ENCODE peak calls at places on chromosomes 4 and X, in eight cellular contexts. One of them, this sample, is unnamed. For H3K9me2, the result is how much of the 10 kb centered on the place peaks cover.

GRCh38 chr4:15396157-15396800 is 31.6 kb upstream of the C1QTNF7 start:
- DNase-seq in hepatocyte: peak
- DNase-seq in GM23338: peak
- DNase-seq in OCI-LY7: peak
- DNase-seq in HCT116: peak
- DNase-seq in GM23248: peak
- DNase-seq in MM.1S: peak
- DNase-seq in SK-N-SH: peak
- DNase-seq in this sample: peak

GRCh38 chr4:76752911-76753494 is 144.9 kb downstream of the SOWAHB start:
- DNase-seq in hepatocyte: peak
- DNase-seq in GM23338: no peak
- DNase-seq in OCI-LY7: no peak
- DNase-seq in HCT116: peak
- DNase-seq in GM23248: peak
- DNase-seq in MM.1S: no peak
- DNase-seq in SK-N-SH: peak
- DNase-seq in this sample: peak

GRCh38 chr4:95204267-95204835 is 344.4 kb downstream of the UNC5C start:
- DNase-seq in hepatocyte: no peak
- DNase-seq in GM23338: peak
- DNase-seq in OCI-LY7: no peak
- DNase-seq in HCT116: no peak
- DNase-seq in GM23248: peak
- DNase-seq in MM.1S: no peak
- DNase-seq in SK-N-SH: no peak
- DNase-seq in this sample: no peak

GRCh38 chr4:122793811-122794210 is 32.8 kb upstream of the FGF2 start:
- DNase-seq in hepatocyte: no peak
- DNase-seq in GM23338: no peak
- DNase-seq in OCI-LY7: no peak
- DNase-seq in HCT116: no peak
- DNase-seq in GM23248: peak
- DNase-seq in MM.1S: no peak
- DNase-seq in SK-N-SH: no peak
- DNase-seq in this sample: no peak

GRCh38 chr4:56681158-56681848 is at the start of gene HOPX:
- DNase-seq in hepatocyte: peak
- DNase-seq in GM23338: no peak
- DNase-seq in OCI-LY7: no peak
- DNase-seq in HCT116: no peak
- DNase-seq in GM23248: no peak
- DNase-seq in MM.1S: peak
- DNase-seq in SK-N-SH: no peak
- DNase-seq in this sample: peak

GRCh38 chrX:134743121-134743520 is 84.8 kb upstream of the PLAC1 start:
- DNase-seq in hepatocyte: no peak
- DNase-seq in GM23338: no peak
- DNase-seq in OCI-LY7: no peak
- DNase-seq in HCT116: no peak
- DNase-seq in GM23248: peak
- DNase-seq in MM.1S: no peak
- DNase-seq in SK-N-SH: no peak
- DNase-seq in this sample: no peak

GRCh38 chr4:176195184-176195978 is at the start of gene SPATA4:
- DNase-seq in hepatocyte: peak
- DNase-seq in GM23338: peak
- DNase-seq in OCI-LY7: peak
- DNase-seq in HCT116: peak
- DNase-seq in GM23248: peak
- DNase-seq in MM.1S: peak
- DNase-seq in SK-N-SH: peak
- DNase-seq in this sample: peak

GRCh38 chr4:155952546-155952945 is 1.1 kb downstream of the CTSO start:
- DNase-seq in hepatocyte: no peak
- DNase-seq in GM23338: no peak
- DNase-seq in OCI-LY7: no peak
- DNase-seq in HCT116: no peak
- DNase-seq in GM23248: peak
- DNase-seq in MM.1S: no peak
- DNase-seq in SK-N-SH: no peak
- DNase-seq in this sample: peak

GRCh38 chr4:76457885-76458284 is 22.9 kb downstream of the SHROOM3 start:
- DNase-seq in hepatocyte: peak
- DNase-seq in GM23338: no peak
- DNase-seq in OCI-LY7: no peak
- DNase-seq in HCT116: peak
- DNase-seq in GM23248: no peak
- DNase-seq in MM.1S: no peak
- DNase-seq in SK-N-SH: no peak
- DNase-seq in this sample: no peak

GRCh38 chrX:48896611-48897011 is 957 bp downstream of the TIMM17B start:
- DNase-seq in hepatocyte: no peak
- DNase-seq in GM23338: peak
- DNase-seq in OCI-LY7: peak
- DNase-seq in HCT116: no peak
- DNase-seq in GM23248: peak
- DNase-seq in MM.1S: no peak
- DNase-seq in SK-N-SH: no peak
- DNase-seq in this sample: no peak

GRCh38 chr4:43765514-43765913 is 683.1 kb downstream of the KCTD8 start:
- DNase-seq in hepatocyte: no peak
- DNase-seq in GM23338: no peak
- DNase-seq in OCI-LY7: no peak
- DNase-seq in HCT116: no peak
- DNase-seq in GM23248: no peak
- DNase-seq in MM.1S: no peak
- DNase-seq in SK-N-SH: no peak
- DNase-seq in this sample: no peak

GRCh38 chr4:41887821-41888699 is 47.2 kb upstream of the TMEM33 start:
- DNase-seq in hepatocyte: peak
- DNase-seq in GM23338: peak
- DNase-seq in OCI-LY7: peak
- DNase-seq in HCT116: peak
- DNase-seq in GM23248: peak
- DNase-seq in MM.1S: peak
- DNase-seq in SK-N-SH: no peak
- DNase-seq in this sample: peak

GRCh38 chr4:104235966-104236365 is 258.7 kb downstream of the CXXC4 start:
- DNase-seq in hepatocyte: no peak
- DNase-seq in GM23338: no peak
- DNase-seq in OCI-LY7: no peak
- DNase-seq in HCT116: no peak
- DNase-seq in GM23248: no peak
- DNase-seq in MM.1S: no peak
- DNase-seq in SK-N-SH: no peak
- DNase-seq in this sample: no peak

GRCh38 chr4:14446904-14447303 is 555.4 kb upstream of the CPEB2 start:
- DNase-seq in hepatocyte: no peak
- DNase-seq in GM23338: no peak
- DNase-seq in OCI-LY7: no peak
- DNase-seq in HCT116: no peak
- DNase-seq in GM23248: no peak
- DNase-seq in MM.1S: no peak
- DNase-seq in SK-N-SH: no peak
- DNase-seq in this sample: no peak

GRCh38 chr4:169152899-169153298 is 117.9 kb downstream of the SH3RF1 start:
- DNase-seq in hepatocyte: no peak
- DNase-seq in GM23338: peak
- DNase-seq in OCI-LY7: no peak
- DNase-seq in HCT116: no peak
- DNase-seq in GM23248: no peak
- DNase-seq in MM.1S: no peak
- DNase-seq in SK-N-SH: no peak
- DNase-seq in this sample: no peak

GRCh38 chrX:1034717-1035116 is 177.7 kb downstream of the CRLF2 start:
- DNase-seq in hepatocyte: no peak
- DNase-seq in GM23338: no peak
- DNase-seq in OCI-LY7: no peak
- DNase-seq in HCT116: no peak
- DNase-seq in GM23248: no peak
- DNase-seq in MM.1S: no peak
- DNase-seq in SK-N-SH: no peak
- DNase-seq in this sample: no peak

GRCh38 chr4:1075266-1075665 is 38.1 kb downstream of the RNF212 start:
- DNase-seq in hepatocyte: peak
- DNase-seq in GM23338: no peak
- DNase-seq in OCI-LY7: no peak
- DNase-seq in HCT116: no peak
- DNase-seq in GM23248: no peak
- DNase-seq in MM.1S: no peak
- DNase-seq in SK-N-SH: no peak
- DNase-seq in this sample: no peak

GRCh38 chr4:141158219-141158618 is 24.9 kb upstream of the RNF150 start:
- DNase-seq in hepatocyte: peak
- DNase-seq in GM23338: peak
- DNase-seq in OCI-LY7: peak
- DNase-seq in HCT116: peak
- DNase-seq in GM23248: peak
- DNase-seq in MM.1S: peak
- DNase-seq in SK-N-SH: peak
- DNase-seq in this sample: peak

GRCh38 chr4:4880492-4880891 is 21.0 kb downstream of the MSX1 start:
- DNase-seq in hepatocyte: no peak
- DNase-seq in GM23338: no peak
- DNase-seq in OCI-LY7: peak
- DNase-seq in HCT116: no peak
- DNase-seq in GM23248: no peak
- DNase-seq in MM.1S: no peak
- DNase-seq in SK-N-SH: no peak
- DNase-seq in this sample: peak

GRCh38 chr4:182307746-182308145 is 64.5 kb downstream of the TENM3 start:
- DNase-seq in hepatocyte: peak
- DNase-seq in GM23338: no peak
- DNase-seq in OCI-LY7: no peak
- DNase-seq in HCT116: peak
- DNase-seq in GM23248: peak
- DNase-seq in MM.1S: no peak
- DNase-seq in SK-N-SH: no peak
- DNase-seq in this sample: peak

GRCh38 chrX:133465254-133465653 is 50.0 kb upstream of the GPC4 start:
- DNase-seq in hepatocyte: no peak
- DNase-seq in GM23338: no peak
- DNase-seq in OCI-LY7: no peak
- DNase-seq in HCT116: no peak
- DNase-seq in GM23248: no peak
- DNase-seq in MM.1S: no peak
- DNase-seq in SK-N-SH: no peak
- DNase-seq in this sample: no peak
- H3K4me3 ChIP-seq in hepatocyte: no peak
- H3K4me3 ChIP-seq in GM23338: no peak
- H3K4me3 ChIP-seq in OCI-LY7: no peak
- H3K4me3 ChIP-seq in HCT116: no peak
- H3K4me3 ChIP-seq in GM23248: no peak
- H3K4me3 ChIP-seq in MM.1S: no peak
- H3K4me3 ChIP-seq in SK-N-SH: no peak
- H3K4me3 ChIP-seq in this sample: no peak

GRCh38 chr4:173821851-173822250 is 291.8 kb upstream of the HAND2 start:
- DNase-seq in hepatocyte: no peak
- DNase-seq in GM23338: no peak
- DNase-seq in OCI-LY7: no peak
- DNase-seq in HCT116: no peak
- DNase-seq in GM23248: peak
- DNase-seq in MM.1S: no peak
- DNase-seq in SK-N-SH: no peak
- DNase-seq in this sample: no peak
- TF ChIP-seq EZH2phosphoT487 in hepatocyte: no peak
- TF ChIP-seq EZH2phosphoT487 in GM23338: no peak
- TF ChIP-seq EZH2phosphoT487 in OCI-LY7: no peak
- TF ChIP-seq EZH2phosphoT487 in HCT116: no peak
- TF ChIP-seq EZH2phosphoT487 in GM23248: peak
- TF ChIP-seq EZH2phosphoT487 in MM.1S: no peak
- TF ChIP-seq EZH2phosphoT487 in SK-N-SH: no peak
- TF ChIP-seq EZH2phosphoT487 in this sample: no peak

DNA sequence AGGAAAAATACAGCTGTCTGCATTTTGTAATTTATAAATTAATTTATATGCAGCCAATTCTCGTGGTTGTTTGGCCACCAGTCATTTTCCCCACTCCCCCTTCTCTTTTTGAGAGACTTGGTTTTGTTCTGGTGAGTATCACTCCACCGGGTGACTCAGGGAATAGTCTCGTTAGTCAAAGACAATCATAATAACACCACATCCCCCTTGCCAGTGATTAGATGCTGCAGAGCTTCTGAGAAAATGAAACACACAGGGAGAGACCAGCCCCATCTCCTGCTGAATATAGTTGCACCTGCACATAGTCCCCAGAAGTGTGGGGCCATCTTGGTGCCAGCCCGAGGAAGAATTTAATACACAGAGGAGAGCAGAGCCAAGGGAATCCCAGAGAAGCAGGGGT is 8.0 kb upstream of the FNIP2 start:
- DNase-seq in hepatocyte: no peak
- DNase-seq in GM23338: no peak
- DNase-seq in OCI-LY7: no peak
- DNase-seq in HCT116: no peak
- DNase-seq in GM23248: peak
- DNase-seq in MM.1S: no peak
- DNase-seq in SK-N-SH: no peak
- DNase-seq in this sample: no peak
- H3K9me2 ChIP-seq in hepatocyte: under half
- H3K9me2 ChIP-seq in GM23338: under half
- H3K9me2 ChIP-seq in OCI-LY7: under half
- H3K9me2 ChIP-seq in HCT116: under half
- H3K9me2 ChIP-seq in GM23248: under half
- H3K9me2 ChIP-seq in MM.1S: under half
- H3K9me2 ChIP-seq in SK-N-SH: under half
- H3K9me2 ChIP-seq in this sample: under half

GRCh38 chr4:73221734-73222133 is 36.9 kb downstream of the ANKRD17 start:
- DNase-seq in hepatocyte: no peak
- DNase-seq in GM23338: peak
- DNase-seq in OCI-LY7: no peak
- DNase-seq in HCT116: no peak
- DNase-seq in GM23248: peak
- DNase-seq in MM.1S: no peak
- DNase-seq in SK-N-SH: no peak
- DNase-seq in this sample: no peak
- H3K4me3 ChIP-seq in hepatocyte: peak
- H3K4me3 ChIP-seq in GM23338: peak
- H3K4me3 ChIP-seq in OCI-LY7: no peak
- H3K4me3 ChIP-seq in HCT116: no peak
- H3K4me3 ChIP-seq in GM23248: peak
- H3K4me3 ChIP-seq in MM.1S: peak
- H3K4me3 ChIP-seq in SK-N-SH: peak
- H3K4me3 ChIP-seq in this sample: peak

GRCh38 chr4:77833158-77833724 is 14.1 kb upstream of the CNOT6L start:
- DNase-seq in hepatocyte: no peak
- DNase-seq in GM23338: no peak
- DNase-seq in OCI-LY7: no peak
- DNase-seq in HCT116: no peak
- DNase-seq in GM23248: no peak
- DNase-seq in MM.1S: no peak
- DNase-seq in SK-N-SH: peak
- DNase-seq in this sample: no peak
- TF ChIP-seq EZH2phosphoT487 in hepatocyte: no peak
- TF ChIP-seq EZH2phosphoT487 in GM23338: no peak
- TF ChIP-seq EZH2phosphoT487 in OCI-LY7: no peak
- TF ChIP-seq EZH2phosphoT487 in HCT116: no peak
- TF ChIP-seq EZH2phosphoT487 in GM23248: no peak
- TF ChIP-seq EZH2phosphoT487 in MM.1S: no peak
- TF ChIP-seq EZH2phosphoT487 in SK-N-SH: no peak
- TF ChIP-seq EZH2phosphoT487 in this sample: no peak

This sample was measured in PC-3.